ENCODE peak calls at places on chromosomes 11 and 22, in five cellular contexts. Y is WERI-Rb-1, W is colonic mucosa, T is osteoblast, X is uterus. A is an unnamed sample. For H3K36me3, the result is how much of the 10 kb centered on the place peaks cover.

GRCh38 chr11:66856496-66857233 is at the start of gene LRFN4:
- DNase-seq in T (peak), W (peak), X (no peak), Y (no peak), A (peak)

GRCh38 chr22:39313258-39314001 is 6.0 kb downstream of the RPL3 start:
- DNase-seq in X (no peak), T (peak), W (no peak), Y (no peak), A (no peak)

GRCh38 chr11:65897020-65897471 is 3.1 kb downstream of the FOSL1 start:
- DNase-seq in T (peak), W (no peak), Y (no peak), X (no peak), A (no peak)

GRCh38 chr11:14320020-14320419 is 39.0 kb downstream of the RRAS2 start:
- DNase-seq in T (peak), X (no peak), Y (no peak), W (no peak), A (no peak)

GRCh38 chr11:77198440-77198849 is 70.4 kb downstream of the MYO7A start:
- DNase-seq in X (peak), W (no peak), T (peak), Y (peak), A (peak)

GRCh38 chr11:74739546-74740270 is 8.5 kb upstream of the CHRDL2 start:
- DNase-seq in X (peak), T (peak), W (peak), Y (peak), A (peak)

GRCh38 chr22:19501897-19502447 is 22.2 kb downstream of the CLDN5 start:
- DNase-seq in W (no peak), T (peak), Y (no peak), X (no peak), A (no peak)

GRCh38 chr22:18966748-18967147 is 30.7 kb upstream of the PRODH start:
- DNase-seq in T (peak), Y (no peak), W (no peak), X (no peak), A (no peak)

GRCh38 chr11:64839887-64840782 is 4.3 kb downstream of the CDC42BPG start:
- DNase-seq in Y (no peak), T (peak), X (no peak), W (no peak), A (no peak)

GRCh38 chr11:30653606-30654005 is 67.5 kb upstream of the MPPED2 start:
- DNase-seq in Y (no peak), W (no peak), X (no peak), T (no peak), A (no peak)

GRCh38 chr11:74846770-74847169 is 98.1 kb downstream of the RNF169 start:
- DNase-seq in T (no peak), Y (no peak), W (no peak), X (no peak), A (no peak)

GRCh38 chr11:1820463-1821325 is 14.1 kb upstream of the SYT8 start:
- DNase-seq in X (no peak), W (no peak), Y (no peak), T (peak), A (no peak)

GRCh38 chr11:101129203-101129943 is at the start of gene PGR:
- DNase-seq in Y (peak), T (peak), W (peak), X (peak), A (no peak)

GRCh38 chr11:111917312-111917711 is 1.4 kb upstream of the C11orf52 start:
- DNase-seq in T (no peak), W (no peak), Y (no peak), X (no peak), A (no peak)

GRCh38 chr11:75188671-75189070 is 37.8 kb downstream of the SLCO2B1 start:
- DNase-seq in T (no peak), X (no peak), W (no peak), Y (no peak), A (no peak)

GRCh38 chr11:128470081-128470480 is 117.3 kb downstream of the ETS1 start:
- DNase-seq in X (no peak), Y (no peak), W (no peak), T (no peak), A (no peak)

GRCh38 chr22:19432092-19432844 is at the start of gene MRPL40:
- DNase-seq in X (peak), T (peak), Y (peak), W (peak), A (peak)

GRCh38 chr11:129115652-129116585 is 76.2 kb downstream of the ARHGAP32 start:
- DNase-seq in X (no peak), T (peak), Y (no peak), W (no peak), A (no peak)

GRCh38 chr11:1531961-1532586 is 40.0 kb downstream of the DUSP8 start:
- DNase-seq in W (no peak), T (peak), Y (no peak), X (no peak), A (peak)

GRCh38 chr11:105181100-105181499 is 41.5 kb upstream of the CARD18 start:
- DNase-seq in W (no peak), Y (no peak), T (peak), X (no peak), A (peak)

GRCh38 chr22:29263791-29264216 is 4.0 kb downstream of the RHBDD3 start:
- DNase-seq in X (no peak), W (no peak), Y (no peak), T (no peak), A (no peak)

GRCh38 chr11:92854952-92855351 is 114.5 kb upstream of the MTNR1B start:
- DNase-seq in W (no peak), X (no peak), T (no peak), Y (no peak), A (no peak)

GRCh38 chr11:85096939-85097338 is 530.2 kb downstream of the DLG2 start:
- DNase-seq in X (no peak), Y (no peak), W (no peak), T (no peak), A (no peak)

GRCh38 chr11:131580466-131580865 is 210.1 kb downstream of the NTM start:
- DNase-seq in Y (no peak), T (no peak), W (no peak), X (no peak), A (no peak)

GRCh38 chr22:37462983-37463382 is 23.2 kb downstream of the MFNG start:
- DNase-seq in T (no peak), Y (no peak), X (no peak), W (no peak), A (no peak)
- H3K4me3 ChIP-seq in T (no peak), Y (no peak), X (no peak), W (no peak), A (no peak)

GRCh38 chr11:58597749-58598148 is 18.9 kb downstream of the ZFP91 start:
- DNase-seq in X (no peak), T (no peak), Y (no peak), W (no peak), A (no peak)

GRCh38 chr11:58594826-58595225 is 16.0 kb downstream of the ZFP91 start:
- DNase-seq in Y (no peak), T (no peak), X (no peak), W (peak), A (no peak)

GRCh38 chr11:58596621-58597020 is 17.8 kb downstream of the ZFP91 start:
- DNase-seq in W (no peak), X (no peak), T (no peak), Y (no peak), A (no peak)

GRCh38 chr11:58591659-58592058 is 12.8 kb downstream of the ZFP91 start:
- DNase-seq in X (no peak), W (no peak), Y (no peak), T (no peak), A (no peak)

GRCh38 chr11:58592760-58593472 is 14.1 kb downstream of the ZFP91 start:
- DNase-seq in T (no peak), Y (no peak), W (peak), X (no peak), A (no peak)
- H3K36me3 ChIP-seq in T (under half), Y (under half), W (under half), X (under half), A (under half)

GRCh38 chr11:120703358-120704152 is 192.0 kb downstream of the GRIK4 start:
- DNase-seq in X (no peak), Y (no peak), W (no peak), T (no peak), A (no peak)

GRCh38 chr11:120707098-120707497 is 195.6 kb downstream of the GRIK4 start:
- DNase-seq in W (no peak), T (peak), X (no peak), Y (no peak), A (no peak)

GRCh38 chr11:120702656-120703055 is 191.1 kb downstream of the GRIK4 start:
- DNase-seq in W (no peak), T (no peak), X (no peak), Y (no peak), A (no peak)

GRCh38 chr11:120706257-120706656 is 194.7 kb downstream of the GRIK4 start:
- DNase-seq in W (no peak), T (no peak), Y (no peak), X (no peak), A (no peak)

DNA sequence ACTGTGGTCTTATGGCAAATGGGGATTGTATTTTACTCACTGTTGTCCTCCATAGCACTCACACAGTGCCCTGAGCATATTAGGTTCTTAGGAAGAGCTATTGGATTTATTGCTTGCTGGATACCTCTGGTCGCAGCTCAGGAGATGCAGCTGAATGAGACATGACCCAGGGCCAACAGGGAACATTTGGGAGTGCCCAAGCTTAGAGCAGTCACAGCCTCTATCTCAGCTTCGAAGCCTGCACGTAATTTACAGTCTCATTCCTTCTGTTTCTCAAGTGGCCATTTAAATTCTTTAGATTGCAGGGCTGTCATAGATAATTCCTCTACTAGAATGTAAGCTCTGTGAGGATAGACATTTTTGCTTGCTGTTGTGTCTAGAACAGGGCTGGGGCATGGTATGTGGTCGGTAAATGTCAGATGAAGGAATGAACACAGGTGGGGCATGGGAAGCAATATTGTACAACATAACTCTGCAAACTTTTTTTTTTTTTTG is 192.8 kb downstream of the GRIK4 start:
- DNase-seq in X (no peak), W (no peak), Y (no peak), T (no peak), A (no peak)
- H3K4me3 ChIP-seq in X (no peak), W (no peak), Y (no peak), T (no peak), A (no peak)

DNA sequence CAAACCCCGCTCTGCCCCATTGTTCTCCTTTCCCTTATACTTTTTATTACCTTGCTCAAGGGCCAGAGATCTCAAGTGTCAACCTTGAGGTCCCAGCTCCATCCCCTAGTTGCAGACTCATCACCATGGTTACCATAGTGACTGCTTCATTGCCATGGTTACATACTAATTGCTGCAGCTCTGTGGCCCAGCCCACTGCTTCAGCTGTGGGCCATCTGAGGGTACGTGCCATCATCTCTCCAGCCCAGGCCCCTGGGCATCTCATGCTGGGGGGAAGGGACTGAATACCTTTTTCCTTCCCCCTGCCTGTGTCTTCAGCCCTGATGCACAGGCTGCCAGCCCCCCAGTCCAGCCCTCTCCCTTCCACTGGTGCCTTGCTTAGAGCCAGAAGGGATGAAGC is 22.2 kb downstream of the TREH start:
- DNase-seq in Y (no peak), X (no peak), T (no peak), W (no peak), A (no peak)
- H3K36me3 ChIP-seq in Y (under half), X (under half), T (half or more), W (under half), A (under half)